ENCODE peak calls at places on chromosomes 2 and 18, in eight cellular contexts. P is MM.1S, B is PC-9, U is fibroblast of lung, R is breast epithelium, V is A549, W is Karpas-422, I is ovary. S is an unnamed sample.

GRCh38 chr2:2331905-2332280 is 818 bp upstream of the MYT1L start:
- DNase-seq in P (no peak), B (no peak), U (no peak), R (no peak), V (no peak), W (no peak), I (no peak), S (no peak)

GRCh38 chr18:63508634-63509033 is 31.9 kb downstream of the SERPINB5 start:
- DNase-seq in P (no peak), B (peak; percentile 2), U (no peak), R (no peak), V (no peak), W (no peak), I (no peak), S (no peak)

GRCh38 chr2:236376566-236377244 is 112.5 kb upstream of the ASB18 start:
- DNase-seq in P (no peak), B (no peak), U (no peak), R (no peak), V (no peak), W (no peak), I (no peak), S (no peak)

GRCh38 chr18:2846638-2847340 is at the start of gene EMILIN2:
- DNase-seq in P (no peak), B (peak; percentile 10), U (peak; percentile 41), R (no peak), V (no peak), W (peak; percentile 86), I (peak; percentile 66), S (no peak)

GRCh38 chr2:154261473-154262027 is 389.8 kb downstream of the GALNT13 start:
- DNase-seq in P (no peak), B (no peak), U (no peak), R (no peak), V (no peak), W (no peak), I (no peak), S (no peak)

GRCh38 chr2:8003462-8004075 is 678.3 kb upstream of the ID2 start:
- DNase-seq in P (no peak), B (no peak), U (peak; percentile 62), R (no peak), V (no peak), W (no peak), I (peak; percentile 65), S (no peak)

GRCh38 chr2:127576433-127577207 is 41.1 kb downstream of the MYO7B start:
- DNase-seq in P (no peak), B (peak; percentile 67), U (peak; percentile 49), R (peak; percentile 74), V (no peak), W (no peak), I (no peak), S (no peak)

GRCh38 chr18:33755918-33756590 is 178.0 kb downstream of the ASXL3 start:
- DNase-seq in P (no peak), B (no peak), U (peak; percentile 95), R (no peak), V (peak; percentile 3), W (no peak), I (peak; percentile 18), S (peak; percentile 42)

GRCh38 chr2:223084873-223085272 is 32.9 kb downstream of the KCNE4 start:
- DNase-seq in P (no peak), B (peak; percentile 16), U (peak; percentile 84), R (no peak), V (no peak), W (no peak), I (no peak), S (no peak)

GRCh38 chr2:1339757-1340515 is 73.3 kb upstream of the TPO start:
- DNase-seq in P (no peak), B (no peak), U (no peak), R (no peak), V (no peak), W (no peak), I (no peak), S (no peak)

GRCh38 chr18:36627616-36628015 is 201.2 kb downstream of the TPGS2 start:
- DNase-seq in P (no peak), B (no peak), U (no peak), R (no peak), V (no peak), W (no peak), I (no peak), S (no peak)

GRCh38 chr2:112772322-112772721 is 7.9 kb upstream of the CKAP2L start:
- DNase-seq in P (no peak), B (no peak), U (no peak), R (no peak), V (no peak), W (no peak), I (no peak), S (no peak)

GRCh38 chr18:4106407-4107033 is 348.6 kb downstream of the DLGAP1 start:
- DNase-seq in P (peak; percentile 61), B (peak; percentile 61), U (peak; percentile 57), R (peak; percentile 67), V (peak; percentile 3), W (peak; percentile 86), I (peak; percentile 23), S (peak; percentile 4)

GRCh38 chr2:172438064-172438421 is 10.7 kb downstream of the ITGA6 start:
- DNase-seq in P (no peak), B (no peak), U (no peak), R (no peak), V (no peak), W (no peak), I (no peak), S (no peak)

GRCh38 chr2:219434718-219435525 is at the start of gene SPEG:
- DNase-seq in P (no peak), B (no peak), U (peak; percentile 23), R (no peak), V (no peak), W (no peak), I (no peak), S (no peak)

GRCh38 chr18:55346961-55347740 is 240.8 kb downstream of the TCF4 start:
- DNase-seq in P (no peak), B (no peak), U (no peak), R (no peak), V (no peak), W (no peak), I (no peak), S (no peak)

GRCh38 chr2:182863642-182864041 is 2.8 kb downstream of the FRZB start:
- DNase-seq in P (no peak), B (no peak), U (no peak), R (no peak), V (no peak), W (no peak), I (no peak), S (no peak)

GRCh38 chr2:161578998-161579397 is 45.2 kb upstream of the SLC4A10 start:
- DNase-seq in P (no peak), B (no peak), U (no peak), R (no peak), V (no peak), W (no peak), I (no peak), S (no peak)

GRCh38 chr2:100831158-100831715 is 11.3 kb downstream of the NPAS2 start:
- DNase-seq in P (no peak), B (no peak), U (peak; percentile 27), R (no peak), V (no peak), W (no peak), I (no peak), S (no peak)

GRCh38 chr2:68356599-68357239 is 8.4 kb upstream of the PLEK start:
- DNase-seq in P (no peak), B (no peak), U (no peak), R (no peak), V (no peak), W (no peak), I (no peak), S (no peak)

GRCh38 chr2:68357608-68358337 is 7.3 kb upstream of the PLEK start:
- DNase-seq in P (peak; percentile 66), B (peak; percentile 26), U (peak; percentile 21), R (no peak), V (peak; percentile 22), W (peak; percentile 87), I (no peak), S (no peak)

GRCh38 chr2:68352651-68353386 is 12.3 kb upstream of the PLEK start:
- DNase-seq in P (no peak), B (no peak), U (no peak), R (no peak), V (no peak), W (no peak), I (no peak), S (no peak)
- H3K4me3 ChIP-seq in P (no peak overlapping the region), B (no peak overlapping the region), U (no peak overlapping the region), R (no peak overlapping the region), V (no peak overlapping the region), W (no peak overlapping the region), I (no peak overlapping the region), S (no peak overlapping the region)

GRCh38 chr2:286774-287392 is 1.0 kb downstream of the ALKAL2 start:
- DNase-seq in P (no peak), B (no peak), U (no peak), R (no peak), V (no peak), W (no peak), I (peak; percentile 37), S (no peak)
- H3K4me3 ChIP-seq in P (no peak overlapping the region), B (no peak overlapping the region), U (no peak overlapping the region), R (peak overlapping the region; percentile 68), V (no peak overlapping the region), W (no peak overlapping the region), I (peak overlapping the region; percentile 62), S (no peak overlapping the region)

DNA sequence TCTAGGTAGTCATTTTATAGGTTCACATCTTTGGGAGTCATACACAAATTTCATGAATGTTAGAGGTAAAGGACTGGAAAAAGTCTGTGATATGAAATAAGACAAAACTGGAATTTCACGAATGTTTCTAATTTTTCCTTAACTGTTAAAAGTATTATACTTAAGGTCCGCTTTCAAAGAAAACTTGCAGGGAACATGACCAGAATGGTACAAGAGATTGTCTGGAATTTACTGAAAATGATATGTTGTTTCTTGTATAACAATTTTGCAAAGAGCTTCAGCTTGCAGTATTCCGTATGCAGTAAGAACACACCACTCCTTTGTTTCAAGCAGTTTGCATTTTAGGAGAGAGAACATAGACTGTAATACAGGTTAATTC is 1.6 kb downstream of the DDX1 start:
- DNase-seq in P (no peak), B (no peak), U (no peak), R (no peak), V (no peak), W (no peak), I (no peak), S (no peak)
- H3K4me3 ChIP-seq in P (no peak overlapping the region), B (peak overlapping the region; percentile 93), U (no peak overlapping the region), R (no peak overlapping the region), V (peak overlapping the region; percentile 82), W (peak overlapping the region; percentile 85), I (no peak overlapping the region), S (no peak overlapping the region)

GRCh38 chr2:62306751-62307468 is 111.0 kb downstream of the B3GNT2 start:
- DNase-seq in P (peak; percentile 94), B (peak; percentile 81), U (peak; percentile 32), R (peak; percentile 71), V (no peak), W (no peak), I (no peak), S (no peak)
- H3K4me3 ChIP-seq in P (peak overlapping the region; percentile 11), B (peak overlapping the region; percentile 46), U (no peak overlapping the region), R (no peak overlapping the region), V (no peak overlapping the region), W (no peak overlapping the region), I (no peak overlapping the region), S (no peak overlapping the region)

DNA sequence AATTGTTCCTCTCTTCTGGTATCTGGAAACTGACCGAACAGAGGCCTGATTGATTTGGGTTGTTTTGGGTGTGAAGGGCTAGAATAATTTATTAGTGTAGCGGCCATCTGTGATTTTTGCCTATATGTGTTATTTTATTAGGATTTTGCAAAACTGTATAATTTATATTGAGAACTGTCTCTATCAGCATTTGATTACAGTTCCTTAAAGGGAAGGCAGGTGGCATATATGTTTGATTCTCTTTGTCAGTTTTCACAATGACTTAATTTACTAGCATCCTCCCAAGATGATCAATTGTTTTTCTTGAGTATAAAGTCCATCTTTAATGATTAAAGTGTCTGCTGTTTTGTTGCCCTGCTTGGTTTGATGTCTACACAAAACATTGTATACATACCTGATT is 4.5 kb downstream of the NBEAL1 start:
- DNase-seq in P (no peak), B (no peak), U (no peak), R (no peak), V (no peak), W (no peak), I (no peak), S (no peak)
- H3K4me3 ChIP-seq in P (no peak overlapping the region), B (no peak overlapping the region), U (peak overlapping the region; percentile 25), R (peak overlapping the region; percentile 48), V (no peak overlapping the region), W (peak overlapping the region; percentile 23), I (peak overlapping the region; percentile 24), S (no peak overlapping the region)

S was measured in kidney epithelial cell.